ENCODE peak calls at places on chromosome 21, in seven cellular contexts. One of them, this sample, is unnamed.
A peak's percentile ranks its signal among the peaks of the same experiment; 100 is the strongest.

GRCh38 chr21:16294128-16294527 is 564.3 kb downstream of the USP25 start:
- DNase-seq in GM04504: no peak
- DNase-seq in AG08396: no peak
- DNase-seq in nephron progenitor cell: no peak
- DNase-seq in heart left ventricle: no peak
- DNase-seq in NCI-H1105: no peak
- DNase-seq in effector CD8-positive, alpha-beta T cell: no peak
- DNase-seq in this sample: no peak

GRCh38 chr21:28773036-28773435 is 219.6 kb downstream of the LTN1 start:
- DNase-seq in heart left ventricle: no peak
- DNase-seq in GM04504: no peak
- DNase-seq in AG08396: no peak
- DNase-seq in NCI-H1105: no peak
- DNase-seq in nephron progenitor cell: no peak
- DNase-seq in effector CD8-positive, alpha-beta T cell: no peak
- DNase-seq in this sample: no peak

GRCh38 chr21:45723049-45723958 is 79.8 kb downstream of the PCBP3 start:
- DNase-seq in GM04504: no peak
- DNase-seq in AG08396: no peak
- DNase-seq in heart left ventricle: no peak
- DNase-seq in NCI-H1105: no peak
- DNase-seq in effector CD8-positive, alpha-beta T cell: no peak
- DNase-seq in nephron progenitor cell: no peak
- DNase-seq in this sample: no peak

GRCh38 chr21:38306833-38307232 is 50.0 kb downstream of the KCNJ15 start:
- DNase-seq in heart left ventricle: no peak
- DNase-seq in effector CD8-positive, alpha-beta T cell: no peak
- DNase-seq in nephron progenitor cell: no peak
- DNase-seq in AG08396: no peak
- DNase-seq in GM04504: peak; percentile 81
- DNase-seq in NCI-H1105: no peak
- DNase-seq in this sample: no peak

GRCh38 chr21:42734323-42734971 is 81.0 kb downstream of the PDE9A start:
- DNase-seq in AG08396: no peak
- DNase-seq in nephron progenitor cell: no peak
- DNase-seq in heart left ventricle: no peak
- DNase-seq in NCI-H1105: no peak
- DNase-seq in GM04504: no peak
- DNase-seq in effector CD8-positive, alpha-beta T cell: no peak
- DNase-seq in this sample: no peak

GRCh38 chr21:44874497-44875331 is 1.2 kb upstream of the PTTG1IP start:
- DNase-seq in effector CD8-positive, alpha-beta T cell: peak; percentile 26
- DNase-seq in NCI-H1105: no peak
- DNase-seq in nephron progenitor cell: peak; percentile 31
- DNase-seq in heart left ventricle: peak; percentile 79
- DNase-seq in AG08396: no peak
- DNase-seq in GM04504: no peak
- DNase-seq in this sample: no peak

GRCh38 chr21:38326899-38327298 is 70.1 kb downstream of the KCNJ15 start:
- DNase-seq in NCI-H1105: no peak
- DNase-seq in heart left ventricle: no peak
- DNase-seq in effector CD8-positive, alpha-beta T cell: no peak
- DNase-seq in GM04504: no peak
- DNase-seq in nephron progenitor cell: no peak
- DNase-seq in AG08396: no peak
- DNase-seq in this sample: no peak

GRCh38 chr21:33403128-33403785 is at the start of gene IFNGR2:
- DNase-seq in AG08396: peak; percentile 68
- DNase-seq in NCI-H1105: peak; percentile 24
- DNase-seq in heart left ventricle: peak; percentile 58
- DNase-seq in nephron progenitor cell: peak; percentile 65
- DNase-seq in GM04504: no peak
- DNase-seq in effector CD8-positive, alpha-beta T cell: peak; percentile 42
- DNase-seq in this sample: no peak

GRCh38 chr21:14864211-14865021 is 200.4 kb downstream of the NRIP1 start:
- DNase-seq in heart left ventricle: peak; percentile 66
- DNase-seq in GM04504: no peak
- DNase-seq in effector CD8-positive, alpha-beta T cell: no peak
- DNase-seq in NCI-H1105: no peak
- DNase-seq in nephron progenitor cell: peak; percentile 58
- DNase-seq in AG08396: peak; percentile 57
- DNase-seq in this sample: peak; percentile 11

GRCh38 chr21:41316641-41317392 is at the start of gene FAM3B:
- DNase-seq in GM04504: no peak
- DNase-seq in NCI-H1105: peak; percentile 74
- DNase-seq in effector CD8-positive, alpha-beta T cell: no peak
- DNase-seq in AG08396: no peak
- DNase-seq in heart left ventricle: no peak
- DNase-seq in nephron progenitor cell: peak; percentile 64
- DNase-seq in this sample: no peak

GRCh38 chr21:45413922-45414321 is 9.0 kb downstream of the COL18A1 start:
- DNase-seq in nephron progenitor cell: no peak
- DNase-seq in effector CD8-positive, alpha-beta T cell: no peak
- DNase-seq in heart left ventricle: peak; percentile 18
- DNase-seq in AG08396: no peak
- DNase-seq in GM04504: no peak
- DNase-seq in NCI-H1105: no peak
- DNase-seq in this sample: no peak

GRCh38 chr21:34595457-34595856 is 19.5 kb downstream of the RCAN1 start:
- DNase-seq in AG08396: no peak
- DNase-seq in NCI-H1105: no peak
- DNase-seq in nephron progenitor cell: no peak
- DNase-seq in effector CD8-positive, alpha-beta T cell: no peak
- DNase-seq in heart left ventricle: no peak
- DNase-seq in GM04504: no peak
- DNase-seq in this sample: no peak

GRCh38 chr21:46284077-46284644 is 1.2 kb downstream of the MCM3AP start:
- DNase-seq in NCI-H1105: no peak
- DNase-seq in effector CD8-positive, alpha-beta T cell: no peak
- DNase-seq in GM04504: no peak
- DNase-seq in AG08396: no peak
- DNase-seq in nephron progenitor cell: no peak
- DNase-seq in heart left ventricle: no peak
- DNase-seq in this sample: no peak

GRCh38 chr21:46096997-46097825 is 701 bp upstream of the COL6A2 start:
- DNase-seq in nephron progenitor cell: no peak
- DNase-seq in GM04504: no peak
- DNase-seq in heart left ventricle: peak; percentile 29
- DNase-seq in AG08396: peak; percentile 30
- DNase-seq in effector CD8-positive, alpha-beta T cell: no peak
- DNase-seq in NCI-H1105: no peak
- DNase-seq in this sample: no peak

GRCh38 chr21:24023936-24024335 is 1583.3 kb downstream of the MRPL39 start:
- DNase-seq in effector CD8-positive, alpha-beta T cell: no peak
- DNase-seq in AG08396: no peak
- DNase-seq in nephron progenitor cell: no peak
- DNase-seq in NCI-H1105: peak; percentile 29
- DNase-seq in heart left ventricle: no peak
- DNase-seq in GM04504: no peak
- DNase-seq in this sample: no peak

GRCh38 chr21:14585122-14585521 is 39.0 kb upstream of the SAMSN1 start:
- DNase-seq in heart left ventricle: no peak
- DNase-seq in nephron progenitor cell: no peak
- DNase-seq in AG08396: no peak
- DNase-seq in NCI-H1105: no peak
- DNase-seq in GM04504: no peak
- DNase-seq in effector CD8-positive, alpha-beta T cell: no peak
- DNase-seq in this sample: no peak

GRCh38 chr21:15437873-15438272 is 291.9 kb upstream of the USP25 start:
- DNase-seq in nephron progenitor cell: no peak
- DNase-seq in effector CD8-positive, alpha-beta T cell: no peak
- DNase-seq in NCI-H1105: no peak
- DNase-seq in AG08396: no peak
- DNase-seq in GM04504: peak; percentile 10
- DNase-seq in heart left ventricle: no peak
- DNase-seq in this sample: no peak

GRCh38 chr21:45875881-45876280 is 105.7 kb upstream of the COL6A1 start:
- DNase-seq in nephron progenitor cell: no peak
- DNase-seq in heart left ventricle: no peak
- DNase-seq in GM04504: no peak
- DNase-seq in NCI-H1105: no peak
- DNase-seq in AG08396: no peak
- DNase-seq in effector CD8-positive, alpha-beta T cell: no peak
- DNase-seq in this sample: no peak

GRCh38 chr21:37564924-37565529 is 198.5 kb downstream of the DYRK1A start:
- DNase-seq in GM04504: no peak
- DNase-seq in NCI-H1105: peak; percentile 28
- DNase-seq in heart left ventricle: no peak
- DNase-seq in effector CD8-positive, alpha-beta T cell: no peak
- DNase-seq in nephron progenitor cell: no peak
- DNase-seq in AG08396: no peak
- DNase-seq in this sample: no peak

GRCh38 chr21:15549671-15550070 is 180.1 kb upstream of the USP25 start:
- DNase-seq in GM04504: peak; percentile 15
- DNase-seq in NCI-H1105: no peak
- DNase-seq in AG08396: no peak
- DNase-seq in effector CD8-positive, alpha-beta T cell: no peak
- DNase-seq in nephron progenitor cell: no peak
- DNase-seq in heart left ventricle: no peak
- DNase-seq in this sample: no peak

GRCh38 chr21:45502006-45502345 is 40.3 kb downstream of the SLC19A1 start:
- DNase-seq in GM04504: no peak
- DNase-seq in nephron progenitor cell: no peak
- DNase-seq in heart left ventricle: peak; percentile 17
- DNase-seq in NCI-H1105: no peak
- DNase-seq in effector CD8-positive, alpha-beta T cell: no peak
- DNase-seq in AG08396: no peak
- DNase-seq in this sample: no peak

GRCh38 chr21:32348604-32349332 is 44.0 kb downstream of the URB1 start:
- DNase-seq in AG08396: no peak
- DNase-seq in nephron progenitor cell: no peak
- DNase-seq in NCI-H1105: no peak
- DNase-seq in effector CD8-positive, alpha-beta T cell: no peak
- DNase-seq in heart left ventricle: no peak
- DNase-seq in GM04504: no peak
- DNase-seq in this sample: no peak

GRCh38 chr21:41620541-41620940 is 112.6 kb upstream of the TMPRSS2 start:
- DNase-seq in effector CD8-positive, alpha-beta T cell: no peak
- DNase-seq in heart left ventricle: no peak
- DNase-seq in GM04504: no peak
- DNase-seq in nephron progenitor cell: no peak
- DNase-seq in AG08396: no peak
- DNase-seq in NCI-H1105: no peak
- DNase-seq in this sample: no peak

GRCh38 chr21:46323227-46323709 is 402 bp downstream of the C21orf58 start:
- DNase-seq in GM04504: no peak
- DNase-seq in effector CD8-positive, alpha-beta T cell: no peak
- DNase-seq in heart left ventricle: no peak
- DNase-seq in NCI-H1105: no peak
- DNase-seq in AG08396: no peak
- DNase-seq in nephron progenitor cell: no peak
- DNase-seq in this sample: no peak

GRCh38 chr21:43012596-43012995 is 38.2 kb downstream of the PKNOX1 start:
- DNase-seq in heart left ventricle: no peak
- DNase-seq in effector CD8-positive, alpha-beta T cell: no peak
- DNase-seq in nephron progenitor cell: no peak
- DNase-seq in AG08396: peak; percentile 59
- DNase-seq in NCI-H1105: no peak
- DNase-seq in GM04504: no peak
- DNase-seq in this sample: no peak

GRCh38 chr21:44090332-44090731 is 16.9 kb upstream of the PWP2 start:
- DNase-seq in NCI-H1105: no peak
- DNase-seq in effector CD8-positive, alpha-beta T cell: no peak
- DNase-seq in heart left ventricle: peak; percentile 10
- DNase-seq in AG08396: no peak
- DNase-seq in GM04504: no peak
- DNase-seq in nephron progenitor cell: no peak
- DNase-seq in this sample: no peak

GRCh38 chr21:25908495-25908894 is 173.7 kb downstream of the GABPA start:
- DNase-seq in effector CD8-positive, alpha-beta T cell: no peak
- DNase-seq in nephron progenitor cell: no peak
- DNase-seq in AG08396: no peak
- DNase-seq in GM04504: no peak
- DNase-seq in NCI-H1105: no peak
- DNase-seq in heart left ventricle: no peak
- DNase-seq in this sample: no peak

GRCh38 chr21:26844258-26845065 is 747 bp downstream of the ADAMTS1 start:
- DNase-seq in NCI-H1105: no peak
- DNase-seq in GM04504: no peak
- DNase-seq in nephron progenitor cell: peak; percentile 67
- DNase-seq in effector CD8-positive, alpha-beta T cell: no peak
- DNase-seq in heart left ventricle: peak; percentile 71
- DNase-seq in AG08396: peak; percentile 26
- DNase-seq in this sample: no peak

GRCh38 chr21:36902793-36903192 is 63.7 kb downstream of the HLCS start:
- DNase-seq in nephron progenitor cell: no peak
- DNase-seq in NCI-H1105: no peak
- DNase-seq in heart left ventricle: no peak
- DNase-seq in GM04504: no peak
- DNase-seq in effector CD8-positive, alpha-beta T cell: no peak
- DNase-seq in AG08396: peak; percentile 31
- DNase-seq in this sample: no peak

GRCh38 chr21:44530903-44531605 is 8.9 kb downstream of the KRTAP10-1 start:
- DNase-seq in NCI-H1105: no peak
- DNase-seq in nephron progenitor cell: no peak
- DNase-seq in AG08396: no peak
- DNase-seq in GM04504: no peak
- DNase-seq in heart left ventricle: peak; percentile 11
- DNase-seq in effector CD8-positive, alpha-beta T cell: no peak
- DNase-seq in this sample: no peak

This sample was measured in Jurkat, Clone E6-1.